ENCODE peak calls at places on chromosomes 5 and 9, in nine cellular contexts. V is esophagus squamous epithelium, T is IMR-90, O is breast epithelium, J is ovary, Q is tibial artery, I is mesendoderm, G is sigmoid colon, W is upper lobe of right lung. X is an unnamed sample. For H3K4me1, the result is how much of the 10 kb centered on the place peaks cover.

GRCh38 chr5:180810210-180811011 is 7.8 kb upstream of the MGAT1 start:
- DNase-seq in Q (peak), W (peak), G (peak), T (peak), O (peak), V (peak), I (peak), J (peak), X (peak)

GRCh38 chr5:59799668-59800374 is 93.7 kb downstream of the PDE4D start:
- DNase-seq in V (no peak), O (no peak), I (peak), T (peak), W (no peak), J (no peak), G (no peak), Q (no peak), X (no peak)

GRCh38 chr5:109876941-109877669 is 187.4 kb downstream of the MAN2A1 start:
- DNase-seq in T (peak), V (no peak), I (peak), O (no peak), G (no peak), J (no peak), W (no peak), Q (no peak), X (no peak)

GRCh38 chr5:1768283-1769000 is 31.2 kb downstream of the MRPL36 start:
- DNase-seq in T (no peak), G (peak), V (no peak), W (no peak), I (no peak), Q (no peak), O (no peak), J (no peak), X (no peak)

GRCh38 chr9:19119801-19120440 is 7.4 kb downstream of the PLIN2 start:
- DNase-seq in J (no peak), G (no peak), W (no peak), Q (no peak), V (no peak), I (no peak), O (no peak), T (no peak), X (no peak)

GRCh38 chr5:53276825-53277224 is 167.3 kb upstream of the MOCS2 start:
- DNase-seq in O (no peak), J (no peak), V (no peak), Q (no peak), I (no peak), W (no peak), T (peak), G (no peak), X (no peak)

GRCh38 chr5:56900395-56900794 is 9.0 kb upstream of the SETD9 start:
- DNase-seq in W (no peak), V (no peak), O (no peak), Q (no peak), G (no peak), J (no peak), I (no peak), T (peak), X (no peak)

GRCh38 chr5:74073257-74073656 is 447.3 kb downstream of the ARHGEF28 start:
- DNase-seq in Q (no peak), W (no peak), O (no peak), G (no peak), T (peak), I (peak), J (no peak), V (no peak), X (no peak)

GRCh38 chr5:32138839-32139493 is 35.2 kb downstream of the GOLPH3 start:
- DNase-seq in O (no peak), T (peak), Q (no peak), G (no peak), V (no peak), W (peak), J (no peak), I (no peak), X (no peak)

GRCh38 chr9:110602281-110602680 is 22.7 kb upstream of the SVEP1 start:
- DNase-seq in V (no peak), Q (no peak), J (no peak), W (no peak), T (no peak), I (peak), G (no peak), O (no peak), X (no peak)

GRCh38 chr5:1853531-1853930 is 29.2 kb downstream of the IRX4 start:
- DNase-seq in O (no peak), Q (no peak), V (no peak), I (no peak), W (no peak), T (no peak), J (no peak), G (no peak), X (no peak)

GRCh38 chr9:12775963-12776774 is 1.3 kb downstream of the LURAP1L start:
- DNase-seq in G (peak), O (peak), J (peak), T (peak), V (no peak), I (peak), W (peak), Q (peak), X (no peak)

GRCh38 chr5:166910995-166911394 is 1380.5 kb upstream of the WWC1 start:
- DNase-seq in V (no peak), I (no peak), Q (no peak), T (no peak), O (no peak), J (no peak), W (no peak), G (no peak), X (no peak)

GRCh38 chr5:80866372-80866771 is 93.8 kb upstream of the RASGRF2 start:
- DNase-seq in W (no peak), V (no peak), O (no peak), I (no peak), J (no peak), G (no peak), T (no peak), Q (no peak), X (no peak)

GRCh38 chr5:6454628-6455053 is 6.0 kb downstream of the UBE2QL1 start:
- DNase-seq in W (no peak), V (no peak), G (no peak), Q (no peak), O (no peak), T (no peak), J (no peak), I (no peak), X (no peak)

GRCh38 chr5:6456766-6457370 is 8.2 kb downstream of the UBE2QL1 start:
- DNase-seq in J (no peak), G (no peak), I (no peak), O (no peak), Q (no peak), V (no peak), T (no peak), W (no peak), X (no peak)

GRCh38 chr5:6453937-6454560 is 5.4 kb downstream of the UBE2QL1 start:
- DNase-seq in I (no peak), Q (no peak), J (no peak), W (no peak), G (no peak), O (no peak), T (no peak), V (no peak), X (no peak)

GRCh38 chr5:6457592-6457991 is 8.9 kb downstream of the UBE2QL1 start:
- DNase-seq in O (no peak), J (no peak), I (no peak), W (no peak), G (no peak), V (no peak), T (no peak), Q (no peak), X (no peak)

GRCh38 chr5:6455571-6456200 is 7.0 kb downstream of the UBE2QL1 start:
- DNase-seq in J (no peak), O (no peak), G (no peak), Q (no peak), V (no peak), I (no peak), T (no peak), W (no peak), X (no peak)
- H3K4me1 ChIP-seq in J (under half), O (under half), G (under half), Q (under half), V (under half), I (under half), T (under half), W (under half), X (under half)

DNA sequence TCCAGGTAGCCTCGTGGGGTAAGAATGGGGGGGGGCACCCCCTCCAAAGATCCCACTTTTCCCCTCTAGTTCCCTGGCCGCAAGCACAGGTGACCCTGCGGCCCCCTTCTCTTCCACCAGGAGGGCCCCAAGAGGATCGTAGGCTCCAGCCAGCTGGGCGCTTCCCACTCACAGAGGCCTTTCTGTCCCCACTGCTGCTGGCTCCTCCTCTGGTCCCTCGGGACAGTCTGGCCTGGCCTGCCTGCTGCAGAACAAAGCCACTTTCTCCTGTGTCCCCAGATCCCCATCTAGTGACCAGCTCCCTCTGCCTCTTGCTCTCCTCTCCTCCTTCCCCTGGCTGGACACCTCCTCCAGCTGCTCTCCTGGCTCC is 534 bp upstream of the SAPCD2 start:
- DNase-seq in O (no peak), W (no peak), T (no peak), G (no peak), I (no peak), J (no peak), V (no peak), Q (no peak), X (no peak)
- H3K4me3 ChIP-seq in O (peak), W (peak), T (peak), G (peak), I (no peak), J (no peak), V (peak), Q (peak), X (peak)

GRCh38 chr5:172769324-172769597 is 1.7 kb downstream of the DUSP1 start:
- DNase-seq in V (no peak), T (no peak), W (no peak), J (no peak), O (no peak), I (no peak), Q (no peak), G (no peak), X (no peak)
- H3K4me1 ChIP-seq in V (under half), T (under half), W (under half), J (under half), O (under half), I (under half), Q (under half), G (half or more), X (half or more)

GRCh38 chr9:95497772-95498171 is 19.0 kb downstream of the PTCH1 start:
- DNase-seq in V (no peak), T (peak), W (no peak), J (no peak), O (no peak), I (no peak), Q (peak), G (no peak), X (no peak)
- H3K4me3 ChIP-seq in V (no peak), T (no peak), W (no peak), J (no peak), O (no peak), I (no peak), Q (no peak), G (no peak), X (no peak)

DNA sequence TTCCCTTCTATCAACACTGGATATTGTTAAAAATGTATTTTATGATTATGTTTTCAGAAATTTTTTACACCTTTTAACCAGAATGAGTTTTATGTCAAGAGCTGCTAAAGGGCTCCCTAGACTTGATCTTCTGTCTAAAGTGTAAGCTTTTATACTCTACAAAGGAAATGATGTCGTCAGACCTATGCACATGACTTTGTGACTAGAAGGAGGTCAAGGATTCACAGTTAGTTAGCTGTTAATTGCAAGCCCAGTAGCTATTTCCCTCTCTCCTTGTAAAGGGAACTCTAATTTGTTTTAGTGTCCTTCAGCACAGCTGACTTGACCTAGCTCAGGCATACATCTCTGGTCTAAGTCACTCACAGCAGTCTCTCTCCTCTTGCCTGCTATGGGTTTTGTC is 173.4 kb upstream of the NREP start:
- DNase-seq in V (no peak), J (no peak), G (no peak), W (no peak), Q (no peak), T (peak), I (peak), O (no peak), X (no peak)
- H3K4me1 ChIP-seq in V (under half), J (under half), G (under half), W (under half), Q (under half), T (under half), I (under half), O (under half), X (under half)

DNA sequence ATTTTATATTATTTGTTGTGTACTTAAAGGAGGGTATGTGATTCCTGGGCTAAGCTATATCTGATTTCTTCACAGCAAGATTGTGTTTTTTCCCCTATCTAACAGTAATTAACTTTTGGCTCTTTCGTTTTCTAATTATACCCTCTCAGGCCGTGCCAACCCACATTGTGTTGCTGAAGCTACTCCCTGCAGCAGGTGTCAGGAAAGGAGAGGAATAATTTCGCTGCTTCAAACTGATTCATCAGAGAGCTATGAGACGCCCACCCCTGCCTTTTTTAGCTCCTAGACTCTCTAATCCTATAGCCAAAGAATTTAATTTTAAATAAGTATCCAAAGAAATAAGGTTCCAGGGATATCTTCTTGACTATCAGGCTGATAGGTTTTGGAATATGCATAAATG is 3.8 kb downstream of the CAVIN4 start:
- DNase-seq in I (no peak), G (no peak), T (no peak), O (no peak), Q (no peak), W (no peak), V (no peak), J (no peak), X (no peak)
- H3K4me3 ChIP-seq in I (no peak), G (no peak), T (no peak), O (no peak), Q (no peak), W (no peak), V (no peak), J (no peak), X (no peak)

GRCh38 chr9:14238518-14238917 is 75.4 kb downstream of the NFIB start:
- DNase-seq in W (no peak), T (peak), G (no peak), O (no peak), I (peak), Q (no peak), V (no peak), J (no peak), X (no peak)

GRCh38 chr9:14236586-14236985 is 77.4 kb downstream of the NFIB start:
- DNase-seq in V (no peak), J (no peak), T (no peak), Q (no peak), G (no peak), W (no peak), I (no peak), O (no peak), X (no peak)

GRCh38 chr9:14243514-14244042 is 70.4 kb downstream of the NFIB start:
- DNase-seq in W (no peak), O (no peak), I (peak), T (peak), Q (no peak), G (no peak), J (no peak), V (no peak), X (no peak)

GRCh38 chr9:14238044-14238443 is 75.9 kb downstream of the NFIB start:
- DNase-seq in G (no peak), I (peak), V (no peak), T (peak), Q (no peak), O (no peak), W (no peak), J (no peak), X (no peak)

DNA sequence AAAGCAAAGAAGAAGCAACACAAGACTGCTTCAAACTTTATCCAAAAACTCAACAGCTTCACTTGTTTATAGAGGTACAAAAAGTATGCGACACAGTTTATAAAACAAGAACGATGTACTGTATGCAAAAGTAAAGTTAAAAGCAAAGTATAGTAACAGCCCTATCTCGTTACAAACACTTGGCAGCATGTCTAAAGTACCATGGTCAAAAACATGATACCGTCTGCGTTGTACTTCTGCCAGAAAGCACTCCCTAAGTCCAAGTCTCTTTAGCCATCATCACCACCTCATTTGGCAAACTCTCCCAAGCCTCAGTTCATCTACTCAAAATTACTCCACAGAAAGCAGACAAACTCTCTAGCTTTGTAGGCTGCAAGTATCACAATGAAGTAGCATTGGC is 73.5 kb downstream of the NFIB start:
- DNase-seq in G (no peak), V (no peak), O (no peak), J (no peak), Q (no peak), I (no peak), W (no peak), T (peak), X (no peak)
- H3K4me1 ChIP-seq in G (under half), V (under half), O (under half), J (under half), Q (under half), I (under half), W (under half), T (under half), X (under half)

GRCh38 chr5:139068060-139068459 is 130.1 kb downstream of the SIL1 start:
- DNase-seq in T (no peak), Q (no peak), G (no peak), W (no peak), J (no peak), O (no peak), I (no peak), V (no peak), X (no peak)
- H3K4me3 ChIP-seq in T (no peak), Q (no peak), G (no peak), W (no peak), J (no peak), O (no peak), I (no peak), V (no peak), X (no peak)

X was measured in effector memory CD4-positive, alpha-beta T cell.